ENCODE peak calls at places on chromosomes 11 and 22, in five cellular contexts. Q is activated effector memory CD4-positive, alpha-beta T cell treated with anti-CD3 and anti-CD28 coated beads, Interleukin-2, amount 50 U/mL, for 16 hours; T is NCI-H226; D is upper lobe of right lung; O is fibroblast of lung. N is an unnamed sample.

GRCh38 chr11:71326328-71326940 is 74.1 kb upstream of the SHANK2 start:
- DNase-seq in O (no peak), Q (no peak), T (no peak), D (peak), N (no peak)

GRCh38 chr11:78381867-78382266 is 35.8 kb downstream of the GAB2 start:
- DNase-seq in D (no peak), T (no peak), O (no peak), Q (no peak), N (no peak)

GRCh38 chr11:72614381-72614780 is 59.8 kb downstream of the PDE2A start:
- DNase-seq in Q (no peak), D (no peak), O (no peak), T (no peak), N (no peak)

GRCh38 chr11:3958301-3958700 is 102.8 kb downstream of the STIM1 start:
- DNase-seq in D (no peak), O (no peak), T (peak), Q (no peak), N (no peak)

GRCh38 chr22:34334893-34335292 is 414.6 kb upstream of the LARGE1 start:
- DNase-seq in Q (no peak), O (no peak), T (no peak), D (no peak), N (no peak)

GRCh38 chr22:29072979-29073617 is at the start of gene KREMEN1:
- DNase-seq in Q (no peak), D (peak), T (no peak), O (no peak), N (no peak)

GRCh38 chr22:46061124-46061410 is 84.1 kb upstream of the WNT7B start:
- DNase-seq in Q (peak), D (peak), T (no peak), O (no peak), N (no peak)

GRCh38 chr22:25572708-25573161 is 8.3 kb downstream of the GRK3 start:
- DNase-seq in D (no peak), O (no peak), T (no peak), Q (no peak), N (no peak)

GRCh38 chr11:65649656-65650546 is 12.0 kb downstream of the SIPA1 start:
- DNase-seq in O (no peak), Q (peak), D (no peak), T (no peak), N (no peak)

N was measured in activated T-helper 9 cell treated with anti-CD3 and anti-CD28 coated beads, Interleukin-2, amount 50 U/mL, for 16 hours.